ENCODE peak calls at places on chromosomes 11 and 22, in six cellular contexts. B is fibroblast of lung, Z is IMR-90, N is Panc1, X is cardiac fibroblast, U is endothelial cell. T is an unnamed sample.

GRCh38 chr22:27990879-27991278 is 71.8 kb upstream of the PITPNB start:
- DNase-seq in B (peak; percentile 49), Z (peak; percentile 8), N (no peak), X (peak; percentile 58), U (peak; percentile 72), T (no peak)

GRCh38 chr11:69969890-69970784 is 108.0 kb upstream of the ANO1 start:
- DNase-seq in B (no peak), Z (no peak), N (no peak), X (no peak), U (no peak), T (no peak)

GRCh38 chr11:94171693-94172440 is 43.2 kb downstream of the PANX1 start:
- DNase-seq in B (peak; percentile 60), Z (peak; percentile 50), N (peak; percentile 8), X (peak; percentile 67), U (peak; percentile 68), T (no peak)

GRCh38 chr22:47102648-47103047 is 340.2 kb downstream of the TBC1D22A start:
- DNase-seq in B (no peak), Z (peak; percentile 12), N (no peak), X (no peak), U (no peak), T (peak; percentile 22)

GRCh38 chr22:26097840-26098239 is 71.4 kb upstream of the SEZ6L start:
- DNase-seq in B (no peak), Z (no peak), N (no peak), X (no peak), U (no peak), T (no peak)

GRCh38 chr11:115929618-115930129 is 425.5 kb upstream of the CADM1 start:
- DNase-seq in B (no peak), Z (no peak), N (no peak), X (no peak), U (no peak), T (no peak)

GRCh38 chr11:96213500-96213899 is 129.5 kb downstream of the MAML2 start:
- DNase-seq in B (peak; percentile 59), Z (peak; percentile 87), N (no peak), X (peak; percentile 81), U (no peak), T (no peak)

GRCh38 chr11:5809905-5810792 is 1.4 kb downstream of the OR52N2 start:
- DNase-seq in B (no peak), Z (no peak), N (no peak), X (no peak), U (peak; percentile 28), T (no peak)

GRCh38 chr11:125345706-125346561 is 150.1 kb downstream of the FEZ1 start:
- DNase-seq in B (peak; percentile 79), Z (peak; percentile 67), N (no peak), X (peak; percentile 92), U (peak; percentile 76), T (peak; percentile 42)

GRCh38 chr11:73539506-73540084 is 58.3 kb downstream of the FAM168A start:
- DNase-seq in B (no peak), Z (no peak), N (no peak), X (no peak), U (no peak), T (no peak)

GRCh38 chr22:46563381-46564083 is 26.1 kb upstream of the CELSR1 start:
- DNase-seq in B (peak; percentile 51), Z (peak; percentile 37), N (no peak), X (peak; percentile 66), U (peak; percentile 85), T (no peak)

GRCh38 chr22:28375761-28376534 is 303.7 kb downstream of the TTC28 start:
- DNase-seq in B (peak; percentile 50), Z (peak; percentile 13), N (no peak), X (peak; percentile 73), U (no peak), T (no peak)

GRCh38 chr11:28983780-28984179 is 875.6 kb downstream of the METTL15 start:
- DNase-seq in B (no peak), Z (no peak), N (no peak), X (no peak), U (no peak), T (no peak)

GRCh38 chr11:116826751-116827431 is 2.8 kb upstream of the APOC3 start:
- DNase-seq in B (no peak), Z (no peak), N (no peak), X (no peak), U (no peak), T (no peak)

GRCh38 chr11:67998150-67999045 is 5.5 kb downstream of the UNC93B1 start:
- DNase-seq in B (no peak), Z (no peak), N (no peak), X (no peak), U (no peak), T (no peak)

GRCh38 chr11:44629732-44630345 is 64.4 kb downstream of the CD82 start:
- DNase-seq in B (no peak), Z (no peak), N (no peak), X (no peak), U (no peak), T (no peak)

GRCh38 chr11:121351089-121351488 is 58.5 kb downstream of the SC5D start:
- DNase-seq in B (no peak), Z (no peak), N (no peak), X (no peak), U (no peak), T (no peak)

GRCh38 chr11:3841426-3842304 is 906 bp upstream of the RHOG start:
- DNase-seq in B (peak; percentile 88), Z (peak; percentile 82), N (peak; percentile 82), X (peak; percentile 90), U (peak; percentile 87), T (peak; percentile 54)

GRCh38 chr22:22165936-22166710 is 78.5 kb upstream of the VPREB1 start:
- DNase-seq in B (no peak), Z (no peak), N (no peak), X (no peak), U (no peak), T (no peak)

GRCh38 chr22:46788426-46789168 is 26.1 kb downstream of the TBC1D22A start:
- DNase-seq in B (no peak), Z (no peak), N (no peak), X (no peak), U (no peak), T (no peak)

GRCh38 chr22:48802576-48802975 is 1025.1 kb downstream of the BRD1 start:
- DNase-seq in B (no peak), Z (no peak), N (no peak), X (no peak), U (no peak), T (no peak)

GRCh38 chr11:36628765-36629199 is 30.7 kb upstream of the RAG2 start:
- DNase-seq in B (no peak), Z (no peak), N (no peak), X (no peak), U (no peak), T (no peak)

GRCh38 chr11:71568707-71569349 is 3.5 kb downstream of the KRTAP5-10 start:
- DNase-seq in B (peak; percentile 29), Z (no peak), N (no peak), X (peak; percentile 21), U (no peak), T (no peak)

GRCh38 chr11:71330996-71331395 is 78.6 kb upstream of the SHANK2 start:
- DNase-seq in B (no peak), Z (no peak), N (no peak), X (no peak), U (no peak), T (no peak)

GRCh38 chr11:85795712-85796487 is 15.0 kb downstream of the SYTL2 start:
- DNase-seq in B (no peak), Z (no peak), N (no peak), X (no peak), U (no peak), T (no peak)

GRCh38 chr11:40722179-40722795 is 737.2 kb downstream of the LRRC4C start:
- DNase-seq in B (peak; percentile 3), Z (peak; percentile 0), N (peak; percentile 35), X (peak; percentile 10), U (peak; percentile 49), T (peak; percentile 50)
- TF ChIP-seq CTCF in B (peak; percentile 33), Z (peak; percentile 31), N (peak; percentile 91), X (peak; percentile 54), U (peak; percentile 81), T (peak; percentile 84)

GRCh38 chr11:91373497-91373896 is 851.1 kb upstream of the FAT3 start:
- DNase-seq in B (no peak), Z (no peak), N (no peak), X (no peak), U (no peak), T (no peak)
- TF ChIP-seq CTCF in B (no peak), Z (no peak), N (peak; percentile 18), X (no peak), U (no peak), T (no peak)

GRCh38 chr22:42419328-42419881 is 12.8 kb downstream of the NFAM1 start:
- DNase-seq in B (no peak), Z (no peak), N (no peak), X (no peak), U (no peak), T (no peak)
- TF ChIP-seq CTCF in B (no peak), Z (no peak), N (no peak), X (peak; percentile 2), U (no peak), T (no peak)

GRCh38 chr22:35452810-35453743 is 53.1 kb downstream of the MCM5 start:
- DNase-seq in B (no peak), Z (no peak), N (no peak), X (no peak), U (no peak), T (no peak)

GRCh38 chr22:35452351-35452781 is 52.4 kb downstream of the MCM5 start:
- DNase-seq in B (no peak), Z (no peak), N (no peak), X (no peak), U (no peak), T (no peak)

GRCh38 chr22:35455529-35455928 is 55.6 kb downstream of the MCM5 start:
- DNase-seq in B (no peak), Z (no peak), N (no peak), X (no peak), U (no peak), T (no peak)

GRCh38 chr22:35456757-35457156 is 56.8 kb downstream of the MCM5 start:
- DNase-seq in B (no peak), Z (no peak), N (no peak), X (no peak), U (no peak), T (no peak)

DNA sequence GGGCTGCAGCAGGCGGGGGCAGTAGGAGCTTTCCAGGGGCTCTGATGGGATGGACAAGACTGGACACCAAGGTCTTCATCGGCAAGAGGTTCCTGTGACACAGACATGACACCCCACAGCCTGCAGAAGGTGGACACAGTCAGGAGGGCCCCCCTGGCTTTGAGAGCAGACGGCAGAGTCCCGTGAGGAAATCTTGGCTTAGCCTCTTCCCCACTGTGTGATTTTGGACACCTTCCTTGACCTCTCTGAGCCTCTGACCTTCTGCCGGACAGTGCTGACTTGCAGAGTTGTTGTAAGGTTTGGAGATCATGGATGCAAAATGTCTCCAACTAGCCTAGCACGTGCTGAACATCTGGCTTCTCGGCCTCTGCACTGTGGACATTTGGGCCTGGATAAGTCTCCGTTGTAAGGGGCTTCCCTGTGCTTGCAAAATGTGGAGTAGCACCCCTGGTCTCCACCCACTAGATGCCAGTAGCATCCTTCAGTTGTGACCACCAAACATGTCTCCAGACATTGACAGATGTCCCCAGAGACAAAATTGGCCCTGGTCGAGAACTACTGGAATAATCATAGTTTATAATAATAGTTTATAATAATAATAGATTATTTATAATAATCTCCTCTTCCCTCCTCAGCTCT is 54.6 kb downstream of the MCM5 start:
- DNase-seq in B (peak; percentile 28), Z (no peak), N (no peak), X (no peak), U (no peak), T (no peak)
- TF ChIP-seq CTCF in B (no peak), Z (no peak), N (no peak), X (no peak), U (no peak), T (no peak)